ENCODE peak calls at places on chromosomes 13 and 19, in six cellular contexts. J, W, U, P, L and Q are unnamed samples. For H3K9me3, the result is how much of the 10 kb centered on the place peaks cover.

GRCh38 chr13:30719521-30719914 is 15.8 kb upstream of the ALOX5AP start:
- DNase-seq in U (no peak), L (no peak), W (no peak), P (no peak), J (no peak), Q (no peak)

GRCh38 chr19:33294058-33294798 is 8.1 kb downstream of the CEBPA start:
- DNase-seq in L (no peak), U (no peak), J (no peak), P (no peak), W (no peak), Q (no peak)

GRCh38 chr19:11101057-11101456 is 11.8 kb downstream of the LDLR start:
- DNase-seq in W (no peak), P (no peak), U (no peak), L (no peak), J (no peak), Q (no peak)

GRCh38 chr19:46357846-46358583 is 11.1 kb downstream of the PPP5C start:
- DNase-seq in J (no peak), P (no peak), U (no peak), L (no peak), W (no peak), Q (no peak)

GRCh38 chr19:8366961-8367326 is 3.0 kb downstream of the ANGPTL4 start:
- DNase-seq in P (no peak), J (no peak), L (peak), W (peak), U (no peak), Q (no peak)

GRCh38 chr19:16445238-16446107 is 26.3 kb downstream of the EPS15L1 start:
- DNase-seq in L (no peak), P (no peak), U (no peak), J (peak), W (no peak), Q (no peak)

GRCh38 chr19:38120471-38121030 is 103.5 kb downstream of the DPF1 start:
- DNase-seq in W (no peak), L (no peak), J (no peak), U (no peak), P (no peak), Q (no peak)

GRCh38 chr13:76216729-76217128 is 580.6 kb downstream of the LMO7 start:
- DNase-seq in P (no peak), L (no peak), J (no peak), W (peak), U (no peak), Q (no peak)

GRCh38 chr13:98324105-98324504 is 147.0 kb upstream of the RNF113B start:
- DNase-seq in L (no peak), W (no peak), U (no peak), J (no peak), P (no peak), Q (no peak)

GRCh38 chr13:19155321-19155861 is 26.2 kb downstream of the TUBA3C start:
- DNase-seq in U (no peak), P (no peak), J (peak), W (no peak), L (no peak), Q (no peak)

GRCh38 chr19:39413903-39414608 is 1.6 kb downstream of the PLEKHG2 start:
- DNase-seq in L (no peak), U (no peak), W (peak), J (no peak), P (no peak), Q (peak)

GRCh38 chr13:71758823-71759222 is 108.2 kb downstream of the DACH1 start:
- DNase-seq in L (no peak), J (no peak), W (no peak), U (no peak), P (no peak), Q (no peak)

GRCh38 chr13:47555235-47555634 is 445.8 kb downstream of the SUCLA2 start:
- DNase-seq in L (no peak), J (no peak), P (no peak), U (no peak), W (no peak), Q (no peak)

GRCh38 chr13:98233127-98233526 is 56.1 kb upstream of the RNF113B start:
- DNase-seq in J (no peak), U (no peak), W (no peak), P (no peak), L (no peak), Q (no peak)

GRCh38 chr13:50115695-50116094 is 100.5 kb downstream of the KCNRG start:
- DNase-seq in L (no peak), P (no peak), J (no peak), U (no peak), W (no peak), Q (no peak)

GRCh38 chr19:48418317-48419064 is 25.0 kb downstream of the GRIN2D start:
- DNase-seq in W (no peak), U (no peak), L (no peak), P (no peak), J (peak), Q (no peak)

GRCh38 chr19:29665215-29665825 is at the start of gene PLEKHF1:
- DNase-seq in U (no peak), P (peak), W (peak), J (peak), L (peak), Q (peak)

GRCh38 chr19:5828661-5829566 is 10.6 kb downstream of the FUT6 start:
- DNase-seq in J (no peak), W (peak), U (no peak), P (no peak), L (no peak), Q (peak)

GRCh38 chr19:46650445-46650844 is 10.5 kb downstream of the DACT3 start:
- DNase-seq in L (no peak), U (no peak), P (no peak), J (no peak), W (no peak), Q (no peak)

GRCh38 chr19:48373567-48373966 is 9.4 kb downstream of the SYNGR4 start:
- DNase-seq in L (no peak), J (no peak), W (no peak), P (no peak), U (no peak), Q (no peak)

GRCh38 chr13:50352720-50353491 is 337.7 kb downstream of the KCNRG start:
- DNase-seq in J (no peak), L (no peak), U (no peak), W (no peak), P (no peak), Q (no peak)

GRCh38 chr13:30710442-30710841 is 24.9 kb upstream of the ALOX5AP start:
- DNase-seq in L (no peak), P (no peak), W (no peak), U (no peak), J (no peak), Q (no peak)

DNA sequence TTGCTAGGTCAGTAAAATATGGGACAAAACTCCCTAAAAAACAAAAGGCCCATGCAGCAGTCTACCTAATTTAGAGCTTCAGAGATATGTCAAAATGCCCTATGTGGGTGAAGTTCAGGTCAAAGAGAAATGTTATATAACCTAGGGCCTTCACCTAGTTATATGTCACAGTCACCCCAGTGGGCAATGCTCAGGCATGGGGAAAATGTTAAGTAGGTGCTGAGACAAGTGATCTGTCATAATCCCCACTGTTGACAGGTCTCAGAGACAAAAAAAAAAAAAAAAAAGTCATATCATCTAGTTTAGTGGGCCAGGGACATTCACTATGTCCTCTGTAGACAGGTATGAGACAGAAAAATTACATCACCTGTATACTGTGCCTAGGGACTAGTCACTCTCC is 128.6 kb upstream of the ZNF91 start:
- DNase-seq in U (no peak), W (no peak), L (no peak), J (no peak), P (no peak), Q (no peak)
- H3K9me3 ChIP-seq in U (under half), W (under half), L (under half), J (under half), P (under half), Q (under half)

GRCh38 chr19:31164666-31165265 is 184.5 kb downstream of the TSHZ3 start:
- DNase-seq in L (no peak), J (no peak), P (no peak), U (no peak), W (no peak), Q (no peak)

GRCh38 chr19:31166206-31166605 is 183.0 kb downstream of the TSHZ3 start:
- DNase-seq in J (no peak), L (no peak), P (no peak), U (no peak), W (no peak), Q (no peak)

GRCh38 chr19:31170046-31170445 is 179.2 kb downstream of the TSHZ3 start:
- DNase-seq in P (peak), L (no peak), U (no peak), W (no peak), J (no peak), Q (no peak)

GRCh38 chr19:31171936-31172335 is 177.3 kb downstream of the TSHZ3 start:
- DNase-seq in L (no peak), J (no peak), W (no peak), P (no peak), U (no peak), Q (no peak)

DNA sequence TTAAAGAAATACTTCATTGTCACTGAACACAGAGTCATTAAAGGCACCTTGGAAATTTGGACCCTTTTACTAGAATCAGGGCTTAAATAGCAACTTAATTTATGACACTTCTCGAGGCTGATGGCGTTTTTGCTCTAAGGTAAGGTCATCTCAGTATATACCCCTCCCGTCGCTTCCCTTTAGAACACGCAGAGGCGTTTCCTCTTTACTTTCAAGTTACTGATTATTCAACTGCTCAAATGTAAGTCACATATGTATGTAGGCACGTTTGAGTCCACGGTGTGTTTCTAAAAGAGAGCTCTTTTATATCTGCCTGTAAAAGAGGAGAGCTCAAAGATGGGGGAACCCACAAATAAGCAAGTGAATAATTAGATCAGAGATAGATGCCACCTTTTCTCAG is 181.5 kb downstream of the TSHZ3 start:
- DNase-seq in J (no peak), W (no peak), P (no peak), L (no peak), U (no peak), Q (no peak)
- H3K9me3 ChIP-seq in J (under half), W (under half), P (under half), L (under half), U (under half), Q (under half)

DNA sequence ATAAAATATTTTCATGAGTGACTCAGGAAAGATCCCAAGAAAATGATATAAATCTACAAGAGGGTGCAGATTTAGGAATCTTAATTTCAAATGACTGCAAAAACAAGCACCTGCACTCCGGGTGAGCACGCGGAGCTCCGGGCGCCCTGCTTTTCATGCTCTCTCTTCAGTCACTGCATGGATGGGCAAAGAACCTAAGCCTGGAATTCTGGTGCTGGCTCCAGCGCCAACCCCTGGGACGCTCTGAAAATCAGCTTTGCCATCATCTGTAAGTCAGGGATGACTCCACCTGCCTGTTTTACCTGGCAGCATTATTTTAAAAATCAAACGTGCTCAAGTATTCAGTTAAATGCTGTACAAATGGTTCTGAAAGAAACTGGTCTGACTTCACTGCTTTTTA is 81.3 kb downstream of the COL4A1 start:
- DNase-seq in J (no peak), L (no peak), U (no peak), W (no peak), P (no peak), Q (no peak)
- H3K9me3 ChIP-seq in J (under half), L (under half), U (under half), W (under half), P (under half), Q (under half)

GRCh38 chr19:12543855-12544254 is 7.4 kb downstream of the ZNF564 start:
- DNase-seq in U (no peak), W (no peak), P (no peak), J (no peak), L (no peak), Q (no peak)

GRCh38 chr19:12545267-12545666 is 6.0 kb downstream of the ZNF564 start:
- DNase-seq in J (no peak), U (no peak), P (no peak), L (no peak), W (no peak), Q (no peak)

GRCh38 chr19:12544401-12544876 is 6.8 kb downstream of the ZNF564 start:
- DNase-seq in J (no peak), U (no peak), W (no peak), P (no peak), L (no peak), Q (no peak)

GRCh38 chr19:12546068-12546467 is 5.2 kb downstream of the ZNF564 start:
- DNase-seq in J (no peak), W (no peak), P (no peak), U (no peak), L (no peak), Q (no peak)

GRCh38 chr19:12546903-12547302 is 4.4 kb downstream of the ZNF564 start:
- DNase-seq in P (no peak), J (no peak), L (no peak), U (no peak), W (no peak), Q (no peak)
- H3K9me3 ChIP-seq in P (under half), J (under half), L (under half), U (half or more), W (under half), Q (under half)

DNA sequence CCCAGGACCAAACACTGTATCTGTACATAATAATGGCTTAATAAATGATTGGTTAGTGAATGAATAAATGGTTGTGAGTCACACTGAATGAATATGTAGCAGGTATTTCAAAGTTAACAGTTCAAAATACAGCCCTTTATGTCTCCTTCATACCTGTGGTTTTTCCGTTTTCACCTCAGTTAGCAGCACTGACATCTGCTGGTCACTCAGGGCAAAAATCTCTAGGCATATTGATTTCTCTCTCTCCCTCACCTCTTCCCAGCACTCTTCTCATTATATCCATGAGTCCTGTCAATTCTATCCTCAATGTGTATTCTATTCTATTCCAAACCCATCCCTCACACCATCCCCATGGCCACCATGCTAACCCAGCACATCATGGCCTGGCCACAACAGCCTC is 76.2 kb downstream of the PEG3 start:
- DNase-seq in P (no peak), U (no peak), W (no peak), J (no peak), L (no peak), Q (no peak)
- H3K9me3 ChIP-seq in P (under half), U (half or more), W (under half), J (under half), L (under half), Q (under half)

GRCh38 chr19:45037393-45038169 is 1.3 kb upstream of the CLASRP start:
- DNase-seq in U (no peak), P (no peak), L (no peak), J (no peak), W (no peak), Q (peak)
- H3K9me3 ChIP-seq in U (under half), P (under half), L (under half), J (under half), W (under half), Q (under half)

DNA sequence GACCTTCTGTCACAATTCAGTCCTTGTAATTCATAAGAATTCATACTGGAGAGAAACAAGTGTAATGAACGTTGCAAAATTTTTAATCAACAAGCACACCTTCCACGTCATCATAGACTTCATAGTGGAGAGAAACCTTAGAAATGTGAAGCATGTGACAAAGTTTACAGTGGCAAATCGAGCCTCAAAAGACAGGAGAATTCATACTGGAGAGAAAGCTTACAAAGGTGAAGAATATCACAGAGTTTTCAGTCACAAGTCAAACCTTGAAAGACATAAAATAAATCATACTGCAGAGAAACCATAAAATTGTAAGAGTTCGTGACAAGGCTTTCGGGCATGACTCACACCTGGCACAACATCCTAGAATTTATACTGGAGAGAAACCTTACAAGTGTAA is 24.6 kb downstream of the ZNF813 start:
- DNase-seq in W (no peak), U (no peak), L (no peak), J (no peak), P (no peak), Q (no peak)
- H3K9me3 ChIP-seq in W (half or more), U (under half), L (under half), J (under half), P (under half), Q (under half)

GRCh38 chr13:78061806-78062205 is 143.2 kb upstream of the EDNRB start:
- DNase-seq in U (no peak), L (no peak), W (no peak), P (no peak), J (no peak), Q (no peak)

DNA sequence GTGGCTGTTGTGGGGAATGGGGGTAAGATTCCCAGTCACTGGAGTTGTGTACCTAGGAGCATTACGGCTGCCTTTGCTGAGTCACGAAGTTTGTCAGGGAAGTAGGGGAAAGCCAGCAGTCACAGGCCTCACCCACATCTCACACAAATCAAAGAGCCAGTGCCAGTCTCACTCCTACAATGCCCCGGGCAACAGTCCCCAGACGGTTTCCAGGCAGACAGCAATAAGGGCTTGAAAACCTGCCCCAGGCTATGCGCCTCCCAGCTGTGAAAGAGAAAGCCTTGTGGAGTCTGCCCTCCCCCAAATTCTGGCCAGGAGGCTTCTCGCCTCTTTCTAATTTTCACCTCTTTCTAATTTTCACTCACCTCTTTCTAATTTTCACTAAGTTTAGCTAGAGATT is 142.3 kb upstream of the EDNRB start:
- DNase-seq in J (no peak), U (no peak), P (no peak), W (no peak), L (no peak), Q (no peak)
- H3K9me3 ChIP-seq in J (under half), U (under half), P (under half), W (under half), L (under half), Q (under half)